ENCODE peak calls at places on chromosome 12, in seven cellular contexts. R is GM12878; Y is AG09309; S is Jurkat, Clone E6-1; G is mucosa of descending colon; M is IMR-90; E is HFF-Myc. Q is an unnamed sample.

GRCh38 chr12:17759982-17760381 is 330.0 kb downstream of the RERGL start:
- DNase-seq in M (no peak), Y (no peak), G (peak; percentile 15), R (no peak), E (no peak), S (no peak), Q (no peak)

GRCh38 chr12:79690156-79690605 is 583 bp downstream of the PAWR start:
- DNase-seq in S (no peak), Y (no peak), R (no peak), E (no peak), G (peak; percentile 76), M (peak; percentile 20), Q (no peak)

GRCh38 chr12:71045781-71046180 is 112.0 kb downstream of the TSPAN8 start:
- DNase-seq in E (no peak), S (peak; percentile 35), M (no peak), Y (no peak), G (no peak), R (no peak), Q (no peak)

GRCh38 chr12:82835217-82835616 is 148.5 kb downstream of the TMTC2 start:
- DNase-seq in R (no peak), S (no peak), M (peak; percentile 29), G (no peak), Y (peak; percentile 34), E (peak; percentile 39), Q (no peak)

GRCh38 chr12:97960741-97961608 is 498.4 kb downstream of the RMST start:
- DNase-seq in E (no peak), M (no peak), Y (no peak), S (peak; percentile 37), G (no peak), R (peak; percentile 3), Q (no peak)

GRCh38 chr12:27868165-27868564 is 88.1 kb upstream of the MANSC4 start:
- DNase-seq in Y (peak; percentile 59), G (no peak), R (no peak), M (peak; percentile 93), E (peak; percentile 88), S (no peak), Q (no peak)

GRCh38 chr12:124513297-124513867 is 54.0 kb downstream of the NCOR2 start:
- DNase-seq in R (no peak), E (no peak), G (no peak), Y (no peak), M (no peak), S (no peak), Q (no peak)

GRCh38 chr12:49674318-49674985 is 32.8 kb downstream of the FMNL3 start:
- DNase-seq in M (peak; percentile 41), S (no peak), R (no peak), G (no peak), Y (no peak), E (no peak), Q (no peak)

GRCh38 chr12:46208370-46208769 is 60.5 kb downstream of the SLC38A1 start:
- DNase-seq in R (no peak), S (no peak), G (no peak), Y (no peak), M (no peak), E (no peak), Q (no peak)

GRCh38 chr12:86719381-86719780 is 463.2 kb upstream of the MGAT4C start:
- DNase-seq in G (no peak), M (peak; percentile 67), R (no peak), S (no peak), E (no peak), Y (peak; percentile 35), Q (no peak)

GRCh38 chr12:28409892-28410291 is 219.6 kb downstream of the CCDC91 start:
- DNase-seq in S (peak; percentile 2), G (no peak), Y (no peak), E (no peak), M (peak; percentile 37), R (no peak), Q (no peak)

DNA sequence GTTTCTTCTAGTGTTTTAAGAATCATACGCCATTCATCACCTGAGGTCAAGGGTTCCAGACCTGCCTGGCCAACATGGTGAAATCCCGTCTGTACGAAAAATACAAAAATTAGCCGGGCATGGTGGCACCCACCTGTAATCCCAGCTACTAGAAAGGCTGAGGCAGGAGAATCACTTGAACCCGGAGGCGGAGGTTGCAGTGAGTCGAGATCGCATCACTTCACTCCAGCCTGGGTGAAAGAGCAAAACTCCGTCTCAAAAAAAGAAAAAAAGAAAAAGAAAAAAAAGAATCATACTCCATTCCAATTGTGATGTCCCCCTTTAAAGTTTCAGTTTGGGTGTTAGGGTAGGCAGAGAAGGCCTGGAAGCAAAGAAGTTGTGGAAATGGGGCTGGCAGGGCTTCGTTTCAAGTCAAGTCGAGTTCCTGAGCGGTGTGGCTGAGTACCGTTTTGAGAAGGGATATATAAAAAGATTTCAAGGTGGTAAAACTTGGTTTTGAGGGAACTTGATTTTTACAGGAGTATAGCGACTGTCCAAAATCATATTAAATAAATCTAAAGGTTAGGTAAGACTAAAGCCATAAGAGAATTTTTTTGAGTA is 1.5 kb upstream of the TAOK3 start:
- DNase-seq in Y (no peak), S (no peak), G (no peak), E (no peak), R (no peak), M (no peak), Q (no peak)
- H3K4me3 ChIP-seq in Y (no peak overlapping the region), S (no peak overlapping the region), G (no peak overlapping the region), E (no peak overlapping the region), R (peak overlapping the region; percentile 72), M (no peak overlapping the region), Q (no peak overlapping the region)

DNA sequence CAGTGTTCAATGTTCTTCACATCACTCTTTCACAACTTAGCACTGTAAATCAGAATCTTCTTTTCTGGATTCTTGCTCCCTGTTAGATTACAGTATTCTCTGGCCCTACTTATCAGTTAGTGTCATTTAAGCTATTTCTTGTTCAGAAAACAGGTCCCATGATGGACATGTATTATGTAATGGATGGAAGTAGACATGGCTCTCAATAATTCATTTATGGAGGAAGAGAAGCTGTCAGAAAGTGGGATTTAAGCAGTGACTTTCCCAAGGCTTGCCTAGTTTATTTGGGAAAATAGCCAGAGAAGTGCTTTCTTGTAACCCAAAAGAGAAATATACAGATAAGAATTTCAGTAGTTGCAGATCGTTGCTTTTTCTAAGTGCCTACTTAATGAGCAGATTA is 1.6 kb downstream of the ERC1 start:
- DNase-seq in R (no peak), Y (no peak), G (no peak), M (no peak), S (no peak), E (no peak), Q (no peak)
- H3K4me3 ChIP-seq in R (no peak overlapping the region), Y (no peak overlapping the region), G (no peak overlapping the region), M (no peak overlapping the region), S (no peak overlapping the region), E (no peak overlapping the region), Q (no peak overlapping the region)

DNA sequence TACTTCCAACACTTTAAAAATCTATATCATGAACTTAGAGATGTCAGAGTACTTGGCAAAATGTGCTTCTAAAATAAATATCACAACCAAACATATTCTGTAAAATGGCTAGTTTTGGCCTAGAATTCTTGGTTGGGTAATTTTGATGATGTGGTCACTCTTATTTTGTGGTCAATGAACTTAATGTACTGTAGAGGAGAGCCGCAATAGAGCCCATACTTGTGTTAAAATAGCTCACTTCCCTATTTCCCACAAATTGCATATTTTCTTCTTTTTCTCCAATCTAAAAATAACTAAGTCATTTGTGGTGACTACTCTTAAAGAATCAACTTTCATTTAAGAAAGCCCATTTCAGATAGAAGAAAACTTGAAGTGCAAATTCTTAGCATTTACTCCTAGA is 619.4 kb downstream of the CCER1 start:
- DNase-seq in Y (no peak), S (no peak), G (no peak), R (no peak), E (no peak), M (no peak), Q (no peak)
- H3K4me3 ChIP-seq in Y (no peak overlapping the region), S (no peak overlapping the region), G (no peak overlapping the region), R (no peak overlapping the region), E (no peak overlapping the region), M (no peak overlapping the region), Q (no peak overlapping the region)

DNA sequence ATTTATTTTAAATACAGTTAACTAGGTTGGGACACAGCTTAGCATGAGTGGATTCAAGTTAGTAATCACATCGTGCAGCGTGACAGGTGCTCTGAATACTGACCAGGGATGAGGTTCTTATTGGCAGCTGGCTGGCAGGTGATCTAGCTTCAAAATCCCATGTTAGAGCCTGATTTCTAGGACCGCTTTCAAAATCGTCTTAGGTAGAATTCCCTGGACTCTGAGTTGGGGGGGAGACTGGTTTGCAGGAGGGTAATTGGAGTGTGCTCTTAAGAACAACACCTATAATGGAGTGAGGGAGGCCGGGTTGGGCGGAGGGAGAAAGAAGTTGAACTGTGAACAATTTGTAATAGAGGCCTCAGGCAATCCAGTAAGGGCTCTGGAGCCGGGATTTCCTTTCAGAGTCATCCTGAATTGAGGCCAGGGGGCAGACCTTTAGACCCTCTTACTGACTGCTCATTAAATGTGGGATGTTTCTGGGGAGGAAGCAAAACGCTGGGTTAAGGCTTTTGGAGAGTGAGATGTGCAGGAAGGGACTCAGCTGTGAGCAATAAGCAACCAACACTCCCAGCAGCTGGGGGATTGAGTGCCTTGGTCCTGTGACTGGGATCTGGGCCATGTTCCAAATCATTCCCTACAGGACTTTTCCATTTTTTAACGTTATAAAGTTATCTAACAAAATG is 920 bp upstream of the YARS2 start:
- DNase-seq in E (no peak), S (no peak), R (no peak), Y (no peak), M (no peak), G (no peak), Q (no peak)
- H3K4me3 ChIP-seq in E (peak overlapping the region; percentile 100), S (peak overlapping the region; percentile 96), R (no peak overlapping the region), Y (peak overlapping the region; percentile 90), M (no peak overlapping the region), G (no peak overlapping the region), Q (no peak overlapping the region)

GRCh38 chr12:115511305-115511704 is 766.2 kb downstream of the MED13L start:
- DNase-seq in R (no peak), M (no peak), E (no peak), Y (no peak), S (no peak), G (no peak), Q (no peak)

GRCh38 chr12:115504241-115504941 is 773.1 kb downstream of the MED13L start:
- DNase-seq in G (no peak), M (no peak), R (peak; percentile 72), S (peak; percentile 49), Y (no peak), E (no peak), Q (no peak)

GRCh38 chr12:115507951-115508722 is 769.4 kb downstream of the MED13L start:
- DNase-seq in G (no peak), Y (no peak), E (no peak), R (no peak), S (no peak), M (no peak), Q (no peak)

GRCh38 chr12:115508990-115509389 is 768.5 kb downstream of the MED13L start:
- DNase-seq in M (no peak), S (no peak), E (no peak), Y (no peak), R (no peak), G (no peak), Q (no peak)

DNA sequence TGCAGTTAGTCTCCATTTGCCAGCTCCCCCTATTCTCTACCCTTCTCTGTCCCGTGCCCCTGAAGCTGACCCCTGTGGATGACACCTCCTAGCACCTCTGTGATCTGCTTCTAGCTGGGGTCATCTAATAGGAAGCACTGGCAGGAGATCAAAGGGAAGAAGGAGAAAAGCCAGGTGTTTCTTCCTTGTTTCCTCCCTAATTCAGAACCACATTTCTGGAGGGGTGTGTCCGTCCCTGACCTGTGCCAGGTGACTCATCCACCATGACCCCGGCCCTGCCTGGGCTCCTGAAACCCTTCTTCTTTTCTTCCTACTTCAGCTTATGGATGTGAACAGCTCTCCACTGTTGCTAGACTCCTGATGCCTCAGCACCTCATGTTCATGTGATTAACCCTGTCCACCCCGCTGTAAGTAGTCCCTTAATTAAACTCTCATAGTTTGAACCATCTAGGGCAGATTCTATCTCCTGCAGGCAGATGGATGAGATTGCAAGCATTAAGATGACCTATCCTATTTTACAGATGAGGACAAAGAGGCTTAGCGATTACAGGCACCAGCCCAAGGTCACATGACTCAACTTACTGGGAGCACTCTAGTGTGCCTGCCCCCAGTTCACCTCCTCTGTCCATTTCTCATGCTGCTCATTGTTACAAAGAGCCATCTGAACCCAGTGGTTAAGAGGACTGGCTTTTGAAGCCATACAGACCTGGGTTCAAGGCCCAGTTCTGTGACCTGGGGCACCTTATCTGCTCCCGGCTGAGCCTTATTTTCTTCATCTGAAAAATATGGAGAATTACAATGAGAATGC is 770.5 kb downstream of the MED13L start:
- DNase-seq in R (no peak), Y (no peak), M (no peak), S (no peak), G (no peak), E (no peak), Q (no peak)
- H3K4me3 ChIP-seq in R (no peak overlapping the region), Y (no peak overlapping the region), M (no peak overlapping the region), S (no peak overlapping the region), G (no peak overlapping the region), E (no peak overlapping the region), Q (no peak overlapping the region)